ENCODE peak calls at places on chromosomes 6 and 20, in ten cellular contexts. W is GM12865; G is GM10248; F is endodermal cell; P is mesenteric fat pad; C is Kasumi-1; K is HS-27A; B is DND-41; U is GM03348; L is activated CD4-positive, alpha-beta T cell treated with anti-CD3 and anti-CD28 coated beads, Interleukin-2, amount 50 U/mL, for 24 hours. O is an unnamed sample.

GRCh38 chr20:50302463-50303041 is 111.9 kb downstream of the CEBPB start:
- DNase-seq in W (no peak), G (no peak), U (peak), L (no peak), K (no peak), P (no peak), F (peak), B (no peak), C (peak), O (peak)

GRCh38 chr20:16518068-16518783 is 55.0 kb downstream of the KIF16B start:
- DNase-seq in C (peak), W (peak), G (peak), L (no peak), F (peak), K (no peak), U (peak), P (no peak), B (peak), O (peak)

GRCh38 chr6:25503686-25504085 is 148.3 kb upstream of the SCGN start:
- DNase-seq in F (no peak), K (no peak), W (no peak), P (no peak), B (no peak), U (no peak), C (no peak), L (no peak), G (no peak), O (no peak)

GRCh38 chr6:85323435-85324040 is 126.3 kb upstream of the NT5E start:
- DNase-seq in P (no peak), W (peak), F (peak), L (peak), C (peak), G (peak), K (peak), U (peak), B (peak), O (peak)

GRCh38 chr20:50260480-50261221 is 70.0 kb downstream of the CEBPB start:
- DNase-seq in C (no peak), K (no peak), W (no peak), U (no peak), G (no peak), L (no peak), B (no peak), P (no peak), F (no peak), O (peak)

GRCh38 chr20:25019381-25020155 is 27.0 kb upstream of the APMAP start:
- DNase-seq in G (no peak), B (no peak), C (no peak), P (peak), U (no peak), L (no peak), W (no peak), K (no peak), F (peak), O (no peak)

GRCh38 chr20:21387528-21387927 is 9.8 kb downstream of the NKX2-4 start:
- DNase-seq in F (no peak), C (no peak), W (no peak), K (no peak), L (no peak), P (no peak), G (no peak), B (no peak), U (no peak), O (no peak)

GRCh38 chr6:121510568-121511177 is 75.2 kb downstream of the GJA1 start:
- DNase-seq in W (no peak), B (no peak), P (no peak), F (no peak), K (no peak), C (no peak), L (no peak), G (no peak), U (no peak), O (no peak)

GRCh38 chr20:9884061-9884460 is 45.2 kb upstream of the PAK5 start:
- DNase-seq in U (no peak), W (no peak), C (no peak), B (no peak), F (peak), P (no peak), L (no peak), G (no peak), K (no peak), O (no peak)

GRCh38 chr20:44945261-44945660 is 14.9 kb downstream of the TOMM34 start:
- DNase-seq in F (no peak), L (no peak), G (no peak), W (no peak), C (no peak), B (no peak), P (no peak), K (no peak), U (no peak), O (no peak)

GRCh38 chr20:44017905-44018683 is 103.4 kb downstream of the TOX2 start:
- DNase-seq in B (peak), U (peak), G (no peak), W (no peak), C (no peak), K (peak), P (peak), F (no peak), L (no peak), O (no peak)

GRCh38 chr6:43386492-43386891 is 17.0 kb upstream of the ZNF318 start:
- DNase-seq in F (no peak), U (peak), G (peak), C (no peak), K (no peak), W (peak), B (no peak), L (no peak), P (no peak), O (peak)

GRCh38 chr20:41032243-41032642 is 3.6 kb downstream of the TOP1 start:
- DNase-seq in B (no peak), F (no peak), K (no peak), L (no peak), W (no peak), U (no peak), P (no peak), C (no peak), G (no peak), O (no peak)

GRCh38 chr6:27078734-27079357 is 168.7 kb upstream of the PRSS16 start:
- DNase-seq in L (peak), U (peak), C (peak), G (peak), F (peak), B (peak), K (peak), W (peak), P (no peak), O (peak)

GRCh38 chr20:23700931-23701330 is 12.1 kb upstream of the CST4 start:
- DNase-seq in U (no peak), C (no peak), L (no peak), K (no peak), P (no peak), F (no peak), G (no peak), B (no peak), W (no peak), O (no peak)

GRCh38 chr6:137820425-137820824 is 46.6 kb upstream of the TNFAIP3 start:
- DNase-seq in B (no peak), K (no peak), F (no peak), W (no peak), U (no peak), G (no peak), P (no peak), C (no peak), L (no peak), O (no peak)

GRCh38 chr6:158029668-158030230 is 48.1 kb downstream of the SYNJ2 start:
- DNase-seq in F (no peak), U (no peak), L (no peak), K (no peak), P (no peak), G (no peak), B (no peak), C (no peak), W (no peak), O (peak)

GRCh38 chr6:329888-330691 is 37.8 kb downstream of the DUSP22 start:
- DNase-seq in C (no peak), L (no peak), G (no peak), P (peak), U (no peak), F (peak), K (no peak), W (peak), B (no peak), O (peak)

GRCh38 chr6:14674458-14674857 is 556.9 kb downstream of the CD83 start:
- DNase-seq in C (no peak), K (no peak), L (no peak), W (no peak), P (no peak), U (no peak), F (no peak), B (peak), G (no peak), O (no peak)

GRCh38 chr20:14093652-14094051 is 98.3 kb downstream of the MACROD2 start:
- DNase-seq in B (no peak), G (no peak), F (no peak), P (no peak), K (no peak), C (no peak), W (no peak), L (no peak), U (no peak), O (no peak)

GRCh38 chr6:169805242-169805838 is 53.9 kb downstream of the ERMARD start:
- DNase-seq in L (no peak), K (no peak), B (no peak), F (no peak), U (no peak), C (no peak), G (no peak), P (no peak), W (peak), O (peak)

GRCh38 chr6:56752009-56752408 is 109.3 kb upstream of the DST start:
- DNase-seq in B (no peak), K (no peak), P (no peak), C (no peak), W (no peak), L (no peak), G (no peak), F (peak), U (peak), O (no peak)

GRCh38 chr20:24419786-24420185 is 49.6 kb upstream of the SYNDIG1 start:
- DNase-seq in G (no peak), W (no peak), F (no peak), P (no peak), U (no peak), C (no peak), L (no peak), B (no peak), K (no peak), O (no peak)

GRCh38 chr20:57413990-57414389 is 22.8 kb downstream of the RBM38 start:
- DNase-seq in U (no peak), C (no peak), F (no peak), L (no peak), B (no peak), G (no peak), K (no peak), P (no peak), W (no peak), O (no peak)

GRCh38 chr20:34115232-34115631 is 3.2 kb upstream of the EIF2S2 start:
- DNase-seq in G (no peak), C (no peak), F (no peak), K (no peak), W (no peak), U (no peak), B (no peak), L (no peak), P (no peak), O (no peak)

O was measured in NB4.